ENCODE peak calls at places on chromosomes 6 and 20, in seven cellular contexts. U is PC-3, T is fibroblast of lung, I is aorta, Q is adrenal gland, E is left ventricle myocardium inferior, H is esophagus squamous epithelium. M is an unnamed sample. For H3K4me1, the result is how much of the 10 kb centered on the place peaks cover.

GRCh38 chr6:108036884-108037283 is 37.7 kb downstream of the OSTM1 start:
- DNase-seq in E (no peak), U (no peak), Q (no peak), I (no peak), H (no peak), T (no peak), M (no peak)

GRCh38 chr6:108937170-108937569 is 88.9 kb downstream of the ARMC2 start:
- DNase-seq in E (no peak), I (no peak), U (peak), T (no peak), H (no peak), Q (no peak), M (no peak)

GRCh38 chr20:4009305-4009704 is 6.1 kb downstream of the RNF24 start:
- DNase-seq in E (no peak), Q (no peak), U (no peak), I (no peak), H (no peak), T (no peak), M (no peak)

GRCh38 chr6:166488081-166488685 is 98.3 kb downstream of the RAMACL start:
- DNase-seq in Q (peak), E (peak), I (peak), T (no peak), U (no peak), H (peak), M (peak)

GRCh38 chr20:2610326-2610725 is 42.1 kb upstream of the NOP56 start:
- DNase-seq in E (no peak), T (no peak), I (no peak), Q (no peak), U (no peak), H (no peak), M (no peak)

GRCh38 chr6:83303426-83303825 is 110.3 kb downstream of the RWDD2A start:
- DNase-seq in T (no peak), Q (no peak), I (no peak), H (no peak), E (no peak), U (peak), M (no peak)

GRCh38 chr6:16712931-16713484 is 48.3 kb downstream of the ATXN1 start:
- DNase-seq in E (peak), Q (peak), U (peak), I (peak), H (no peak), T (peak), M (peak)

GRCh38 chr20:39081255-39081654 is 119.1 kb downstream of the DHX35 start:
- DNase-seq in I (peak), H (no peak), E (peak), Q (peak), T (peak), U (peak), M (peak)

GRCh38 chr6:43095939-43096338 is 19.8 kb downstream of the PTK7 start:
- DNase-seq in I (no peak), T (no peak), Q (no peak), U (no peak), E (no peak), H (no peak), M (no peak)

GRCh38 chr6:144809120-144809519 is 524.0 kb downstream of the UTRN start:
- DNase-seq in I (no peak), E (no peak), T (peak), H (no peak), U (peak), Q (no peak), M (no peak)

GRCh38 chr6:53725791-53726575 is 60.4 kb upstream of the KLHL31 start:
- DNase-seq in E (peak), Q (peak), T (peak), I (peak), U (peak), H (no peak), M (peak)

DNA sequence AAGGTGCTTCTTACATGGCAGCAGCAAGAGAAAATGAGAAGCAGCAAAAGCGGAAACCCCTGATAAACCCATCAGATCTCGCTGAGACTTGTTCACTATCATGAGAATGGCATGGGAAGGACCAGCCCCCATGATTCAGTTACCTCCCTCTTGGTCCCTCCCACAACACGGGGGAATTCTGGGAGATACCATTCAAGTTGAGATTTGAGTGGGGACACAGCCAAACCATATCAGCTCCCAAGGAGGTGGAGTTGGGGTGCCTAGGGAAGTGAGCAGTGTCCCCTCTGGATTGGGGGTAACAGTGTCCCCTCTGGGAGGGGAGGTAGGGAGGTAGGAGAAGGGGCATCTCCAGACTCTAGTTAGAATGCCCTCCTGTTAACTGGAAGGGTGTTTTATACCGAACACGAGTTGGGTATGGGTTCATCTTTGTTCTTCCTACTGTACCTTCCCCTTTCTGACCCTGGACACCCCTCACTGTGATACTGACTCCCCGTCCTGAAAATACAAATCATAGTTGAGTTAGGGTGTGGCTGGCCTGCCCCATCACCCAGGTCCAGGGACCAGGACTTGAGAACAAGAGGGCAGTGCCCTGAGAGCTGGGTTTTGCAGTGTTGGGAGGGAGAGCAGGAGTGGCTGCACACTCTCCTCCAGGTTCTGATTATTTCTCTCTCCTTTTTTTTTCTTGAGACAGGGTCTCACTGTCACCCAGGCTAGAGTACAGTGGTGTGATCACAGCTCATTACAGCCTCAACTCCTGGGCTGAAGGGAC is 62.0 kb downstream of the EFCAB8 start:
- DNase-seq in U (no peak), I (no peak), E (no peak), H (no peak), T (no peak), Q (no peak), M (no peak)
- H3K4me1 ChIP-seq in U (under half), I (under half), E (under half), H (under half), T (under half), Q (under half), M (under half)

DNA sequence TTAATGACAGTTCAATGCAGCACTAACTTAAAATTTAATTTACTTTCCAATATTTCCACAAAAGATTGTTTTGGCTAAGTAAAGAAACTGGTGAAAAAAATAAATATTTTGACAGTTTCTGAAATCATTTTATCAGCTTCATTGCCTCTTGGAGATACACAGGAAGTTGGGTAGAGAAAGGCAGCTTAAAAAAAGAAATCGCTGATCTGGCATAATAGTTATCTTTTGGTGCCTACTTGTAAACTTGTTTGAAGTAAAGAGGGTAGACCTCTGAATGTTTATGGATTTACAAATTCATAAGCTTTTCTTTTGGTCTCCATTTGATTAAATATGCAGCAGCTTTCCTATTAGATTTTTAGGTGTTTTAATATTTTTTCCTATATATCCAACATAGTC is 103.4 kb downstream of the RTN4IP1 start:
- DNase-seq in U (no peak), I (no peak), Q (no peak), T (no peak), H (no peak), E (no peak), M (no peak)
- H3K4me1 ChIP-seq in U (half or more), I (under half), Q (under half), T (under half), H (half or more), E (under half), M (under half)

GRCh38 chr6:111593516-111593824 is 12.2 kb downstream of the TRAF3IP2 start:
- DNase-seq in H (no peak), T (no peak), I (no peak), Q (no peak), E (no peak), U (no peak), M (no peak)
- H3K4me1 ChIP-seq in H (half or more), T (under half), I (under half), Q (under half), E (half or more), U (half or more), M (half or more)

GRCh38 chr20:19976595-19977372 is 40.4 kb upstream of the NAA20 start:
- DNase-seq in U (peak), T (peak), E (peak), H (no peak), Q (peak), I (peak), M (peak)
- H3K4me1 ChIP-seq in U (half or more), T (under half), E (half or more), H (half or more), Q (under half), I (under half), M (half or more)

DNA sequence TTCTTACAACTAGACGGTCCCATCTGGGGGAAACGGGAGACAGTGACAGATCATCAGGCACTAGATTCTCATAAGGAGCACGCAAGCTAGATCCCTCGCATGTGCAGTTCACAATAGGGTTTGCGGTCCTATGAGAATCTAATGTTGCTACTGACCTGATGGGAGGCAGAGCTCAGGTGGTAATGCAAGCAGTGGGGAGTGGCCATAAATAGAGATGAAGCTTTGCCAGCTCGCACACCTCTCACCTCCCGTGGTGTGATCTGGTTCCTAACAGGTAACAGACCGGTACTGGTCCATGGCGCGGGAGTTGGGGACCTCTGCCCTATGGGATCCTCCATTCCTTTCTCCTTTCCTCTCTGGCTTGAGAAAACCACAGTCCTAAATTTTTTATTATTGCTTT is 63.8 kb downstream of the TPD52L1 start:
- DNase-seq in T (no peak), Q (no peak), I (no peak), U (no peak), H (no peak), E (no peak), M (no peak)
- H3K4me1 ChIP-seq in T (under half), Q (under half), I (under half), U (under half), H (under half), E (half or more), M (under half)

GRCh38 chr6:111770263-111771083 is 102.8 kb downstream of the FYN start:
- DNase-seq in E (no peak), Q (no peak), U (no peak), I (no peak), H (no peak), T (no peak), M (no peak)

GRCh38 chr6:111771084-111771411 is 102.2 kb downstream of the FYN start:
- DNase-seq in H (no peak), Q (no peak), I (no peak), E (no peak), T (no peak), U (no peak), M (no peak)

GRCh38 chr6:111769365-111770127 is 103.7 kb downstream of the FYN start:
- DNase-seq in I (no peak), U (no peak), Q (no peak), E (no peak), T (no peak), H (no peak), M (no peak)

GRCh38 chr6:111772274-111772780 is 100.9 kb downstream of the FYN start:
- DNase-seq in I (no peak), E (no peak), H (no peak), U (no peak), T (no peak), Q (no peak), M (no peak)

GRCh38 chr6:111771629-111772028 is 101.6 kb downstream of the FYN start:
- DNase-seq in H (no peak), E (no peak), Q (no peak), U (no peak), I (no peak), T (no peak), M (no peak)
- H3K4me1 ChIP-seq in H (under half), E (half or more), Q (under half), U (under half), I (under half), T (under half), M (under half)

GRCh38 chr20:1370548-1371110 is 22.2 kb downstream of the FKBP1A start:
- DNase-seq in H (no peak), Q (no peak), E (no peak), T (peak), I (no peak), U (peak), M (no peak)
- H3K4me1 ChIP-seq in H (half or more), Q (under half), E (half or more), T (under half), I (under half), U (half or more), M (half or more)

GRCh38 chr6:134233180-134233579 is 84.7 kb downstream of the SGK1 start:
- DNase-seq in E (no peak), Q (no peak), U (no peak), T (no peak), I (no peak), H (no peak), M (no peak)

GRCh38 chr6:134240664-134241431 is 77.1 kb downstream of the SGK1 start:
- DNase-seq in Q (peak), E (peak), T (no peak), H (peak), I (peak), U (no peak), M (peak)

GRCh38 chr6:134235937-134236751 is 81.8 kb downstream of the SGK1 start:
- DNase-seq in Q (no peak), E (no peak), U (peak), T (peak), H (no peak), I (no peak), M (no peak)

GRCh38 chr6:134238960-134239795 is 78.7 kb downstream of the SGK1 start:
- DNase-seq in T (peak), U (no peak), I (no peak), H (no peak), E (no peak), Q (no peak), M (no peak)

GRCh38 chr6:134238006-134238405 is 79.9 kb downstream of the SGK1 start:
- DNase-seq in E (no peak), Q (no peak), U (no peak), H (no peak), I (no peak), T (no peak), M (no peak)
- H3K4me1 ChIP-seq in E (under half), Q (under half), U (under half), H (under half), I (under half), T (under half), M (under half)

M was measured in lower lobe of right lung.